ENCODE peak calls at places on chromosomes 4 and X, in eight cellular contexts. X, R, Y, T, E, P, D and S are unnamed samples.

GRCh38 chr4:81164623-81165416 is 50.2 kb downstream of the PRKG2 start:
- DNase-seq in R (peak; percentile 39), P (no peak), D (peak; percentile 92), T (peak; percentile 96), Y (no peak), E (peak; percentile 88), X (peak; percentile 42), S (no peak)

GRCh38 chr4:17038510-17039176 is 140.2 kb upstream of the LDB2 start:
- DNase-seq in P (peak; percentile 40), X (no peak), E (no peak), Y (peak; percentile 6), T (no peak), D (no peak), R (no peak), S (no peak)

GRCh38 chr4:158444621-158445020 is 77.1 kb upstream of the RXFP1 start:
- DNase-seq in D (no peak), P (no peak), Y (no peak), X (no peak), R (peak; percentile 10), T (peak; percentile 60), E (peak; percentile 50), S (no peak)

GRCh38 chr4:111398906-111399330 is 746.3 kb upstream of the FAM241A start:
- DNase-seq in X (peak; percentile 20), P (no peak), Y (no peak), D (no peak), R (peak; percentile 26), E (peak; percentile 66), T (no peak), S (no peak)

GRCh38 chr4:159673221-159673620 is 570.3 kb downstream of the RAPGEF2 start:
- DNase-seq in Y (no peak), E (no peak), D (no peak), P (no peak), X (no peak), T (no peak), R (no peak), S (no peak)

GRCh38 chr4:157204634-157205244 is 15.8 kb upstream of the GRIA2 start:
- DNase-seq in R (no peak), P (peak; percentile 63), E (peak; percentile 8), T (no peak), D (peak; percentile 13), X (peak; percentile 31), Y (peak; percentile 51), S (peak; percentile 10)

GRCh38 chrX:48835524-48836329 is at the start of gene PCSK1N:
- DNase-seq in X (peak; percentile 62), R (no peak), Y (peak; percentile 51), T (peak; percentile 28), P (peak; percentile 56), E (no peak), D (no peak), S (no peak)

GRCh38 chr4:157776930-157777329 is 395.9 kb downstream of the GASK1B start:
- DNase-seq in Y (no peak), P (no peak), E (no peak), D (no peak), X (no peak), R (no peak), T (no peak), S (no peak)

GRCh38 chrX:48683411-48683982 is at the start of gene WAS:
- DNase-seq in Y (no peak), X (no peak), D (no peak), E (no peak), T (no peak), R (no peak), P (no peak), S (peak; percentile 78)

GRCh38 chrX:110050885-110051284 is 48.0 kb downstream of the TMEM164 start:
- DNase-seq in X (no peak), P (no peak), R (no peak), E (no peak), T (no peak), Y (no peak), D (no peak), S (no peak)

GRCh38 chr4:160212078-160212477 is 1109.2 kb downstream of the RAPGEF2 start:
- DNase-seq in R (no peak), T (no peak), D (no peak), X (no peak), E (no peak), P (no peak), Y (no peak), S (no peak)

GRCh38 chr4:14233126-14233525 is 605.6 kb upstream of the BOD1L1 start:
- DNase-seq in E (no peak), T (no peak), X (no peak), R (peak; percentile 8), P (no peak), D (no peak), Y (no peak), S (no peak)

GRCh38 chrX:38212246-38212645 is 8.4 kb downstream of the SRPX start:
- DNase-seq in X (no peak), D (no peak), E (peak; percentile 16), Y (no peak), T (no peak), P (no peak), R (no peak), S (no peak)

GRCh38 chrX:2828404-2829065 is at the start of gene GYG2:
- DNase-seq in X (peak; percentile 72), E (peak; percentile 9), R (peak; percentile 58), Y (peak; percentile 92), T (no peak), P (peak; percentile 82), D (no peak), S (no peak)

GRCh38 chrX:132271330-132271729 is 52.1 kb upstream of the RAP2C start:
- DNase-seq in X (no peak), T (peak; percentile 75), Y (no peak), P (no peak), R (peak; percentile 34), E (peak; percentile 56), D (no peak), S (no peak)
- H3K4me2 ChIP-seq in X (peak overlapping the region; percentile 29), T (peak overlapping the region; percentile 50), Y (no peak overlapping the region), P (no peak overlapping the region), R (peak overlapping the region; percentile 18), E (peak overlapping the region; percentile 32), D (no peak overlapping the region), S (no peak overlapping the region)

GRCh38 chr4:8641256-8641655 is 48.7 kb downstream of the CPZ start:
- DNase-seq in E (no peak), Y (no peak), R (no peak), D (no peak), X (no peak), P (no peak), T (no peak), S (no peak)

GRCh38 chr4:8639777-8640720 is 47.5 kb downstream of the CPZ start:
- DNase-seq in D (no peak), T (no peak), Y (no peak), P (no peak), R (no peak), X (no peak), E (no peak), S (no peak)

GRCh38 chr4:8640816-8641215 is 48.3 kb downstream of the CPZ start:
- DNase-seq in E (no peak), T (no peak), R (no peak), Y (no peak), X (no peak), D (no peak), P (no peak), S (no peak)

GRCh38 chr4:8639021-8639420 is 46.5 kb downstream of the CPZ start:
- DNase-seq in R (no peak), T (no peak), Y (no peak), P (no peak), E (no peak), D (no peak), X (no peak), S (no peak)

DNA sequence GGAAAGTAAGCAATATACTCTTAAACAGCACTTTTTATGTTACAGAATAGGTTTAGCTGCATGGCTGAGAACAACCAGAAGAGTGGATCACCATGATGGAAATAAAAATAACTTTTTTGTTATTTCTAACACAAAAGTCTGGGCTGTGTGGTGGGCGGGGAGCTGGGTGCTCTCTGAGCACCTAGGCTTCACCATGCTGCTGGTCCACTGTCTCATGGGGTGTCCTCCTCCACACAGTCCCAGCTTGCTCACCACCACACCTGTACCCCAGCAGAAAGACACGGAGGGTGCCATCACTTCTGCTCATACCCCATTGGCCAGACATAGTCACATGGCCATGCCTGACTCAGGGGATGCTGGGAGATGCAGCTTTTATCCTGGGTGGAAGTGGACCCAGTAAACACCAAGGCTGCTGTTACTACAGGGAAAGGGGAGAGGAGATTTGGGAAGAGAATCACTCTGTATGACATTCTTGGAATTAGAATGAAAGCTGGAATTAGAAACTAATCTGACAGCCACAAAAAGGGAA is 45.0 kb downstream of the CPZ start:
- DNase-seq in R (no peak), T (no peak), X (no peak), P (no peak), D (no peak), Y (no peak), E (no peak), S (no peak)
- H3K4me2 ChIP-seq in R (no peak overlapping the region), T (no peak overlapping the region), X (no peak overlapping the region), P (no peak overlapping the region), D (peak overlapping the region; percentile 8), Y (no peak overlapping the region), E (no peak overlapping the region), S (no peak overlapping the region)

DNA sequence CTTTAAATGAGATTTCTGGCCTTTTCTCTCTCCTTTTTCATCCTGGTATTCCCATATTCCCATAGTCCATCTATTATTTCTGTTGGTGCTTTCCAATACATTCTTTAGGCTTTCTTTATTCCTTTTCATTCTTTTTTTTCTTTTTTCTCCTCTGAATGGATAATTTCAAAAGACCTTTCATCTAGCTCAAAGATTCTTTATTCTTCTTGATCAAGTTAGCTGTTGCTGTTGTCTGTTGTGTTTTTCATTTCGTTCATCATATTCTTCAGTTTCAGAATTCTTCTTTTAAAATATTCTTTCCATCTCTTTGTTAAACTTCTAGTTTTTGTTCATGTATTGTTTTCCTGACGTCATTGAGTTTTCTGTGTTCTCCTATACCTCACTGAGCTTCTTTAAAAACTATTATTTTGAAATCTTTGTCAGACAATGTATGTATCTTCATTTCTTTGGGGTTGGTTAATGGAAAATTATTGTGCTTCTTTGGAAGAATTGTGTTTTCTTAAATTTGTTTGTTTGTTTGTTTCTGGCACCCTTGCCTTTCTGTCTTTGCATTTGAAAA is 30.2 kb downstream of the STK32B start:
- DNase-seq in P (no peak), T (no peak), E (no peak), D (no peak), R (no peak), Y (no peak), X (no peak), S (no peak)
- H3K4me2 ChIP-seq in P (no peak overlapping the region), T (no peak overlapping the region), E (no peak overlapping the region), D (no peak overlapping the region), R (no peak overlapping the region), Y (no peak overlapping the region), X (no peak overlapping the region), S (no peak overlapping the region)

DNA sequence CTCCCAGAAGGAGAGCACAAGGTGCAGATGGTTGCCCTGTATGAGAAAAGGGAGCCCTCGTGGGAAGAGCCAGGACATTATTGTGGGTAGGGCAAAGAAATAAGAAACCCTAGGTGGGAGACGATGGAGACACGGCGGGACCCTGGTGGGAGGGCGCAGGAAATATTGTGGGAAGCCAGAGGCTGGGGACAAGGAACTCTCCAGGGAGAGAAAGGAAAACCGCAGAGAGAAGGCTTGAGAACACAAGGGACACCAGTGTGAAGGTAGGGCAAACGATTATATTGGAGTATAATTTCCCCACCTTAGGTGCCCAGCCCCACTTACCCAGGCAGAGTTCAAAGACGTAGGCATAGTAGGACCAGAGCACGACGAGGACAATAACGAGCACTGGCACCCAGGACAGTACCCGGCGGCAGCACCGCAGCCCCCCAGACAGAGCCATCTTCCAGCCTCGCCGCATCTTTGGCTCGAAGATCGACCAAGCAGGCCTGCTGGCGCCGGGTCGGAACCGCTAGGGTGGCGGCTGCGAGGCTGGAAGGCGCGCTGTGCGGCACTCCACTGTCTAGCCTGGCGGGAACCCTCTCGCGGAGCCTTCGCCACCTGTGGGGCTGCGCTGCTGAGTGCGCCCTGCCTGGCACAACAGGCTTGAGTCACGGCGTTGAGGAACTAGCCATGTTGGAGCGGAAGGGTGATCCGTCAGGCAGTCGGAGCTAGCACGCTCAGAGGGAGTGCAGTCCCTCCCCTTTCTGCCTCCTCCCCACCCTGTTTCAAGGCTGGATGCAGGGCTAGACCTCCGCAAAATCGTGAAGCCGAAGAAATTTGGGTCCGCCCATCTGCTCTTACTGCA is at the start of gene ZDHHC15:
- DNase-seq in X (peak; percentile 62), R (peak; percentile 18), E (peak; percentile 36), T (no peak), D (no peak), P (peak; percentile 72), Y (peak; percentile 65), S (peak; percentile 81)
- H3K4me2 ChIP-seq in X (peak within 1 kb of the TSS; percentile 71), R (peak within 1 kb of the TSS; percentile 59), E (no peak within 1 kb of the TSS), T (peak within 1 kb of the TSS; percentile 73), D (no peak within 1 kb of the TSS), P (peak within 1 kb of the TSS; percentile 42), Y (peak within 1 kb of the TSS; percentile 85), S (peak within 1 kb of the TSS; percentile 74)